ENCODE peak calls at places on chromosomes 16 and 17, in eight cellular contexts. One of them, this sample, is unnamed.

GRCh38 chr17:57605734-57606105 is 139.4 kb downstream of the CCDC182 start:
- DNase-seq in mucosa of descending colon: no peak
- DNase-seq in endodermal cell: no peak
- DNase-seq in left ventricle myocardium inferior: no peak
- DNase-seq in fibroblast of mammary gland: no peak
- DNase-seq in OCI-LY7: no peak
- DNase-seq in fibroblast of villous mesenchyme: no peak
- DNase-seq in body of pancreas: no peak
- DNase-seq in this sample: no peak

GRCh38 chr17:81016575-81016974 is 18.4 kb upstream of the BAIAP2 start:
- DNase-seq in mucosa of descending colon: no peak
- DNase-seq in endodermal cell: no peak
- DNase-seq in left ventricle myocardium inferior: no peak
- DNase-seq in fibroblast of mammary gland: no peak
- DNase-seq in OCI-LY7: no peak
- DNase-seq in fibroblast of villous mesenchyme: no peak
- DNase-seq in body of pancreas: no peak
- DNase-seq in this sample: no peak

GRCh38 chr17:1181769-1182137 is 2.0 kb upstream of the ABR start:
- DNase-seq in mucosa of descending colon: no peak
- DNase-seq in endodermal cell: no peak
- DNase-seq in left ventricle myocardium inferior: no peak
- DNase-seq in fibroblast of mammary gland: no peak
- DNase-seq in OCI-LY7: peak
- DNase-seq in fibroblast of villous mesenchyme: peak
- DNase-seq in body of pancreas: no peak
- DNase-seq in this sample: no peak

GRCh38 chr16:53664724-53665345 is 38.8 kb downstream of the RPGRIP1L start:
- DNase-seq in mucosa of descending colon: no peak
- DNase-seq in endodermal cell: no peak
- DNase-seq in left ventricle myocardium inferior: no peak
- DNase-seq in fibroblast of mammary gland: peak
- DNase-seq in OCI-LY7: no peak
- DNase-seq in fibroblast of villous mesenchyme: peak
- DNase-seq in body of pancreas: peak
- DNase-seq in this sample: peak

GRCh38 chr16:9091867-9092281 is 430 bp downstream of the HAPSTR1 start:
- DNase-seq in mucosa of descending colon: peak
- DNase-seq in endodermal cell: peak
- DNase-seq in left ventricle myocardium inferior: peak
- DNase-seq in fibroblast of mammary gland: no peak
- DNase-seq in OCI-LY7: peak
- DNase-seq in fibroblast of villous mesenchyme: peak
- DNase-seq in body of pancreas: peak
- DNase-seq in this sample: no peak

GRCh38 chr17:44972953-44973352 is 4.8 kb upstream of the C1QL1 start:
- DNase-seq in mucosa of descending colon: no peak
- DNase-seq in endodermal cell: no peak
- DNase-seq in left ventricle myocardium inferior: no peak
- DNase-seq in fibroblast of mammary gland: peak
- DNase-seq in OCI-LY7: no peak
- DNase-seq in fibroblast of villous mesenchyme: no peak
- DNase-seq in body of pancreas: no peak
- DNase-seq in this sample: peak

GRCh38 chr17:62717589-62718342 is 90.3 kb downstream of the MRC2 start:
- DNase-seq in mucosa of descending colon: no peak
- DNase-seq in endodermal cell: peak
- DNase-seq in left ventricle myocardium inferior: no peak
- DNase-seq in fibroblast of mammary gland: no peak
- DNase-seq in OCI-LY7: no peak
- DNase-seq in fibroblast of villous mesenchyme: no peak
- DNase-seq in body of pancreas: no peak
- DNase-seq in this sample: no peak

GRCh38 chr17:80414803-80415625 is at the start of gene ENDOV:
- DNase-seq in mucosa of descending colon: peak
- DNase-seq in endodermal cell: peak
- DNase-seq in left ventricle myocardium inferior: peak
- DNase-seq in fibroblast of mammary gland: peak
- DNase-seq in OCI-LY7: peak
- DNase-seq in fibroblast of villous mesenchyme: peak
- DNase-seq in body of pancreas: peak
- DNase-seq in this sample: peak

GRCh38 chr17:50764860-50765259 is 2.5 kb downstream of the ANKRD40CL start:
- DNase-seq in mucosa of descending colon: no peak
- DNase-seq in endodermal cell: peak
- DNase-seq in left ventricle myocardium inferior: no peak
- DNase-seq in fibroblast of mammary gland: no peak
- DNase-seq in OCI-LY7: no peak
- DNase-seq in fibroblast of villous mesenchyme: no peak
- DNase-seq in body of pancreas: no peak
- DNase-seq in this sample: no peak

GRCh38 chr17:61579961-61580360 is 11.1 kb downstream of the NACA2 start:
- DNase-seq in mucosa of descending colon: no peak
- DNase-seq in endodermal cell: peak
- DNase-seq in left ventricle myocardium inferior: no peak
- DNase-seq in fibroblast of mammary gland: no peak
- DNase-seq in OCI-LY7: no peak
- DNase-seq in fibroblast of villous mesenchyme: no peak
- DNase-seq in body of pancreas: no peak
- DNase-seq in this sample: no peak

GRCh38 chr17:57665696-57666095 is 79.4 kb downstream of the CCDC182 start:
- DNase-seq in mucosa of descending colon: no peak
- DNase-seq in endodermal cell: peak
- DNase-seq in left ventricle myocardium inferior: no peak
- DNase-seq in fibroblast of mammary gland: no peak
- DNase-seq in OCI-LY7: no peak
- DNase-seq in fibroblast of villous mesenchyme: no peak
- DNase-seq in body of pancreas: no peak
- DNase-seq in this sample: no peak

GRCh38 chr17:3911271-3912053 is 4.8 kb downstream of the P2RX1 start:
- DNase-seq in mucosa of descending colon: peak
- DNase-seq in endodermal cell: peak
- DNase-seq in left ventricle myocardium inferior: no peak
- DNase-seq in fibroblast of mammary gland: no peak
- DNase-seq in OCI-LY7: peak
- DNase-seq in fibroblast of villous mesenchyme: no peak
- DNase-seq in body of pancreas: peak
- DNase-seq in this sample: no peak

GRCh38 chr16:87700406-87701065 is 65.2 kb downstream of the KLHDC4 start:
- DNase-seq in mucosa of descending colon: no peak
- DNase-seq in endodermal cell: no peak
- DNase-seq in left ventricle myocardium inferior: no peak
- DNase-seq in fibroblast of mammary gland: no peak
- DNase-seq in OCI-LY7: no peak
- DNase-seq in fibroblast of villous mesenchyme: no peak
- DNase-seq in body of pancreas: no peak
- DNase-seq in this sample: no peak

GRCh38 chr16:15765880-15766279 is 90.9 kb downstream of the MYH11 start:
- DNase-seq in mucosa of descending colon: peak
- DNase-seq in endodermal cell: peak
- DNase-seq in left ventricle myocardium inferior: no peak
- DNase-seq in fibroblast of mammary gland: peak
- DNase-seq in OCI-LY7: peak
- DNase-seq in fibroblast of villous mesenchyme: peak
- DNase-seq in body of pancreas: peak
- DNase-seq in this sample: peak

GRCh38 chr17:14552311-14552710 is 251.4 kb downstream of the HS3ST3B1 start:
- DNase-seq in mucosa of descending colon: no peak
- DNase-seq in endodermal cell: no peak
- DNase-seq in left ventricle myocardium inferior: no peak
- DNase-seq in fibroblast of mammary gland: no peak
- DNase-seq in OCI-LY7: no peak
- DNase-seq in fibroblast of villous mesenchyme: no peak
- DNase-seq in body of pancreas: no peak
- DNase-seq in this sample: peak

GRCh38 chr16:86704516-86704915 is 126.2 kb downstream of the FOXL1 start:
- DNase-seq in mucosa of descending colon: no peak
- DNase-seq in endodermal cell: no peak
- DNase-seq in left ventricle myocardium inferior: no peak
- DNase-seq in fibroblast of mammary gland: no peak
- DNase-seq in OCI-LY7: no peak
- DNase-seq in fibroblast of villous mesenchyme: no peak
- DNase-seq in body of pancreas: no peak
- DNase-seq in this sample: no peak

GRCh38 chr16:67150058-67150832 is 553 bp downstream of the B3GNT9 start:
- DNase-seq in mucosa of descending colon: peak
- DNase-seq in endodermal cell: peak
- DNase-seq in left ventricle myocardium inferior: peak
- DNase-seq in fibroblast of mammary gland: peak
- DNase-seq in OCI-LY7: no peak
- DNase-seq in fibroblast of villous mesenchyme: peak
- DNase-seq in body of pancreas: no peak
- DNase-seq in this sample: peak

GRCh38 chr17:78232774-78233173 is 1.3 kb downstream of the TMEM235 start:
- DNase-seq in mucosa of descending colon: no peak
- DNase-seq in endodermal cell: no peak
- DNase-seq in left ventricle myocardium inferior: no peak
- DNase-seq in fibroblast of mammary gland: no peak
- DNase-seq in OCI-LY7: no peak
- DNase-seq in fibroblast of villous mesenchyme: no peak
- DNase-seq in body of pancreas: no peak
- DNase-seq in this sample: no peak

GRCh38 chr17:78230252-78230962 is 1.0 kb upstream of the TMEM235 start:
- DNase-seq in mucosa of descending colon: no peak
- DNase-seq in endodermal cell: no peak
- DNase-seq in left ventricle myocardium inferior: no peak
- DNase-seq in fibroblast of mammary gland: no peak
- DNase-seq in OCI-LY7: no peak
- DNase-seq in fibroblast of villous mesenchyme: no peak
- DNase-seq in body of pancreas: no peak
- DNase-seq in this sample: no peak

GRCh38 chr17:78233678-78234077 is 2.2 kb downstream of the TMEM235 start:
- DNase-seq in mucosa of descending colon: no peak
- DNase-seq in endodermal cell: peak
- DNase-seq in left ventricle myocardium inferior: no peak
- DNase-seq in fibroblast of mammary gland: no peak
- DNase-seq in OCI-LY7: no peak
- DNase-seq in fibroblast of villous mesenchyme: no peak
- DNase-seq in body of pancreas: no peak
- DNase-seq in this sample: no peak

GRCh38 chr17:78231991-78232759 is 744 bp downstream of the TMEM235 start:
- DNase-seq in mucosa of descending colon: no peak
- DNase-seq in endodermal cell: peak
- DNase-seq in left ventricle myocardium inferior: no peak
- DNase-seq in fibroblast of mammary gland: no peak
- DNase-seq in OCI-LY7: no peak
- DNase-seq in fibroblast of villous mesenchyme: no peak
- DNase-seq in body of pancreas: no peak
- DNase-seq in this sample: no peak

GRCh38 chr17:78230996-78231931 is at the start of gene TMEM235:
- DNase-seq in mucosa of descending colon: no peak
- DNase-seq in endodermal cell: peak
- DNase-seq in left ventricle myocardium inferior: no peak
- DNase-seq in fibroblast of mammary gland: no peak
- DNase-seq in OCI-LY7: no peak
- DNase-seq in fibroblast of villous mesenchyme: no peak
- DNase-seq in body of pancreas: no peak
- DNase-seq in this sample: no peak
- H3K4me3 ChIP-seq in mucosa of descending colon: no peak
- H3K4me3 ChIP-seq in endodermal cell: peak
- H3K4me3 ChIP-seq in left ventricle myocardium inferior: no peak
- H3K4me3 ChIP-seq in fibroblast of mammary gland: no peak
- H3K4me3 ChIP-seq in OCI-LY7: no peak
- H3K4me3 ChIP-seq in fibroblast of villous mesenchyme: no peak
- H3K4me3 ChIP-seq in body of pancreas: no peak
- H3K4me3 ChIP-seq in this sample: no peak

GRCh38 chr17:78268960-78269892 is 37.8 kb downstream of the TMEM235 start:
- DNase-seq in mucosa of descending colon: no peak
- DNase-seq in endodermal cell: peak
- DNase-seq in left ventricle myocardium inferior: no peak
- DNase-seq in fibroblast of mammary gland: no peak
- DNase-seq in OCI-LY7: no peak
- DNase-seq in fibroblast of villous mesenchyme: peak
- DNase-seq in body of pancreas: no peak
- DNase-seq in this sample: peak

GRCh38 chr17:78267257-78268073 is 36.0 kb downstream of the TMEM235 start:
- DNase-seq in mucosa of descending colon: no peak
- DNase-seq in endodermal cell: peak
- DNase-seq in left ventricle myocardium inferior: no peak
- DNase-seq in fibroblast of mammary gland: no peak
- DNase-seq in OCI-LY7: no peak
- DNase-seq in fibroblast of villous mesenchyme: no peak
- DNase-seq in body of pancreas: no peak
- DNase-seq in this sample: no peak

GRCh38 chr17:78269893-78270490 is 38.6 kb downstream of the TMEM235 start:
- DNase-seq in mucosa of descending colon: no peak
- DNase-seq in endodermal cell: peak
- DNase-seq in left ventricle myocardium inferior: no peak
- DNase-seq in fibroblast of mammary gland: no peak
- DNase-seq in OCI-LY7: no peak
- DNase-seq in fibroblast of villous mesenchyme: no peak
- DNase-seq in body of pancreas: no peak
- DNase-seq in this sample: no peak

GRCh38 chr17:78266771-78267170 is 35.3 kb downstream of the TMEM235 start:
- DNase-seq in mucosa of descending colon: no peak
- DNase-seq in endodermal cell: peak
- DNase-seq in left ventricle myocardium inferior: no peak
- DNase-seq in fibroblast of mammary gland: no peak
- DNase-seq in OCI-LY7: no peak
- DNase-seq in fibroblast of villous mesenchyme: no peak
- DNase-seq in body of pancreas: no peak
- DNase-seq in this sample: no peak

GRCh38 chr17:78268191-78268874 is 36.9 kb downstream of the TMEM235 start:
- DNase-seq in mucosa of descending colon: no peak
- DNase-seq in endodermal cell: peak
- DNase-seq in left ventricle myocardium inferior: no peak
- DNase-seq in fibroblast of mammary gland: no peak
- DNase-seq in OCI-LY7: no peak
- DNase-seq in fibroblast of villous mesenchyme: no peak
- DNase-seq in body of pancreas: no peak
- DNase-seq in this sample: no peak
- TF ChIP-seq CTCF in mucosa of descending colon: no peak
- TF ChIP-seq CTCF in endodermal cell: no peak
- TF ChIP-seq CTCF in left ventricle myocardium inferior: no peak
- TF ChIP-seq CTCF in fibroblast of mammary gland: no peak
- TF ChIP-seq CTCF in OCI-LY7: no peak
- TF ChIP-seq CTCF in fibroblast of villous mesenchyme: no peak
- TF ChIP-seq CTCF in body of pancreas: no peak
- TF ChIP-seq CTCF in this sample: no peak

GRCh38 chr17:13024526-13025263 is 6.9 kb upstream of the ELAC2 start:
- DNase-seq in mucosa of descending colon: peak
- DNase-seq in endodermal cell: peak
- DNase-seq in left ventricle myocardium inferior: peak
- DNase-seq in fibroblast of mammary gland: peak
- DNase-seq in OCI-LY7: peak
- DNase-seq in fibroblast of villous mesenchyme: peak
- DNase-seq in body of pancreas: peak
- DNase-seq in this sample: peak
- H3K4me3 ChIP-seq in mucosa of descending colon: no peak
- H3K4me3 ChIP-seq in endodermal cell: no peak
- H3K4me3 ChIP-seq in left ventricle myocardium inferior: peak
- H3K4me3 ChIP-seq in fibroblast of mammary gland: peak
- H3K4me3 ChIP-seq in OCI-LY7: no peak
- H3K4me3 ChIP-seq in fibroblast of villous mesenchyme: peak
- H3K4me3 ChIP-seq in body of pancreas: no peak
- H3K4me3 ChIP-seq in this sample: peak

DNA sequence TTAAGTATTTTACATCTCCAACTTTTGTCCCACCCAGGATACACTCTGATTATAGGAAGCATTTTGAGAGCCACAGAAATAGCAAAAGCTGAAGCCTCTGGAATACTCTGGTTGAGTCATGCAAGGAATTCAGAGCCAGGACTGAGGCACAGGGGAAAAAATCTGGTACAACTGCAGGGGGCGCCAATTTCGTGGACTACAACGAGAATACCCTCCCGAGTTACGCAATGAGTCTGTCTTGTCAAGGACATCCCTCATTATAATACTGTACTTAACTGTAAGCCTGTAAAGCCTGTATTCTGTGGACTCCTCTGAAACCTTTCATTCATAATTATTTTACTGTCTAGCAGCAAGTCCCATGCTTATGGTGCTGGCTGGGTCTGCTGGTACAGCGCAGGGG is 7.8 kb downstream of the HOXB1 start:
- DNase-seq in mucosa of descending colon: no peak
- DNase-seq in endodermal cell: no peak
- DNase-seq in left ventricle myocardium inferior: no peak
- DNase-seq in fibroblast of mammary gland: no peak
- DNase-seq in OCI-LY7: no peak
- DNase-seq in fibroblast of villous mesenchyme: no peak
- DNase-seq in body of pancreas: no peak
- DNase-seq in this sample: peak
- TF ChIP-seq CTCF in mucosa of descending colon: no peak
- TF ChIP-seq CTCF in endodermal cell: peak
- TF ChIP-seq CTCF in left ventricle myocardium inferior: no peak
- TF ChIP-seq CTCF in fibroblast of mammary gland: peak
- TF ChIP-seq CTCF in OCI-LY7: peak
- TF ChIP-seq CTCF in fibroblast of villous mesenchyme: peak
- TF ChIP-seq CTCF in body of pancreas: no peak
- TF ChIP-seq CTCF in this sample: peak

This sample was measured in fibroblast of the aortic adventitia.